ENCODE peak calls at places on chromosome 1, in nine cellular contexts. B is T-helper 2 cell; U is AG20443; N is germinal center; M is psoas muscle; T is activated CD8-positive, alpha-beta T cell treated with anti-CD3 and anti-CD28 coated beads for 36 hours; J is heart left ventricle; S is activated naive CD4-positive, alpha-beta T cell; Y is C1 segment of cervical spinal cord. G is an unnamed sample.

GRCh38 chr1:204979891-204980649 is 62.9 kb upstream of the CNTN2 start:
- DNase-seq in B (no peak), U (no peak), N (no peak), M (no peak), T (no peak), J (no peak), S (no peak), Y (no peak), G (no peak)

GRCh38 chr1:172359531-172359991 is 60.9 kb upstream of the C1orf105 start:
- DNase-seq in B (no peak), U (no peak), N (no peak), M (no peak), T (no peak), J (no peak), S (no peak), Y (no peak), G (no peak)

GRCh38 chr1:6185635-6186382 is 5.7 kb upstream of the CHD5 start:
- DNase-seq in B (no peak), U (peak), N (no peak), M (no peak), T (peak), J (no peak), S (no peak), Y (no peak), G (no peak)

GRCh38 chr1:219771039-219771438 is 157.3 kb downstream of the SLC30A10 start:
- DNase-seq in B (no peak), U (peak), N (no peak), M (peak), T (no peak), J (no peak), S (no peak), Y (no peak), G (no peak)

GRCh38 chr1:199821029-199821779 is 206.3 kb upstream of the NR5A2 start:
- DNase-seq in B (no peak), U (no peak), N (no peak), M (no peak), T (no peak), J (no peak), S (no peak), Y (no peak), G (no peak)

GRCh38 chr1:79271759-79272158 is 265.2 kb upstream of the ADGRL4 start:
- DNase-seq in B (no peak), U (no peak), N (no peak), M (no peak), T (no peak), J (no peak), S (no peak), Y (no peak), G (no peak)

GRCh38 chr1:16173447-16174260 is 17.8 kb upstream of the EPHA2 start:
- DNase-seq in B (no peak), U (peak), N (no peak), M (no peak), T (no peak), J (no peak), S (no peak), Y (no peak), G (no peak)

GRCh38 chr1:230531103-230531502 is 105.0 kb upstream of the PGBD5 start:
- DNase-seq in B (no peak), U (no peak), N (no peak), M (no peak), T (no peak), J (no peak), S (no peak), Y (no peak), G (no peak)

G was measured in activated CD4-positive, alpha-beta T cell treated with anti-CD3 and anti-CD28 coated beads, Interleukin-2, amount 50 U/mL, for 24 hours.